ENCODE peak calls at places on chromosomes 3 and 15, in four cellular contexts. N is ovary, X is sigmoid colon, S is transverse colon. B is an unnamed sample. For H3K27me3, the result is how much of the 10 kb centered on the place peaks cover.

GRCh38 chr15:71588746-71589145 is 221.6 kb upstream of the NR2E3 start:
- DNase-seq in N (no peak), X (no peak), S (no peak), B (no peak)

GRCh38 chr15:72098076-72098475 is 19.9 kb downstream of the MYO9A start:
- DNase-seq in N (no peak), X (no peak), S (no peak), B (no peak)

GRCh38 chr15:38320181-38320580 is 67.5 kb downstream of the SPRED1 start:
- DNase-seq in N (no peak), X (no peak), S (no peak), B (no peak)

GRCh38 chr3:194930439-194931204 is 244.9 kb downstream of the FAM43A start:
- DNase-seq in N (peak), X (no peak), S (no peak), B (no peak)

GRCh38 chr3:151282921-151283320 is 4.6 kb upstream of the P2RY14 start:
- DNase-seq in N (no peak), X (no peak), S (no peak), B (no peak)

GRCh38 chr15:92645051-92645631 is 10.4 kb downstream of the FAM174B start:
- DNase-seq in N (no peak), X (no peak), S (no peak), B (peak)

GRCh38 chr15:86199467-86200145 is 119.9 kb downstream of the AGBL1 start:
- DNase-seq in N (no peak), X (no peak), S (no peak), B (no peak)

GRCh38 chr3:187931111-187931510 is 185.8 kb upstream of the BCL6 start:
- DNase-seq in N (no peak), X (no peak), S (no peak), B (no peak)

GRCh38 chr3:51949121-51949520 is 6.1 kb upstream of the GPR62 start:
- DNase-seq in N (peak), X (no peak), S (no peak), B (no peak)

GRCh38 chr15:37880009-37880834 is 54.2 kb upstream of the TMCO5A start:
- DNase-seq in N (no peak), X (no peak), S (no peak), B (no peak)

GRCh38 chr15:95676500-95676899 is 654.0 kb upstream of the NR2F2 start:
- DNase-seq in N (no peak), X (no peak), S (no peak), B (no peak)

GRCh38 chr3:148643389-148643840 is 54.3 kb upstream of the AGTR1 start:
- DNase-seq in N (no peak), X (no peak), S (no peak), B (no peak)

GRCh38 chr15:92733934-92734521 is 78.5 kb upstream of the FAM174B start:
- DNase-seq in N (peak), X (no peak), S (no peak), B (no peak)

GRCh38 chr3:187811580-187812250 is 66.4 kb upstream of the BCL6 start:
- DNase-seq in N (no peak), X (no peak), S (no peak), B (no peak)

GRCh38 chr3:43426388-43426787 is 140.0 kb downstream of the SNRK start:
- DNase-seq in N (no peak), X (no peak), S (no peak), B (no peak)

GRCh38 chr3:15279671-15280402 is 52.5 kb downstream of the SH3BP5 start:
- DNase-seq in N (no peak), X (no peak), S (no peak), B (no peak)

GRCh38 chr3:185420762-185421161 is 57.8 kb downstream of the MAP3K13 start:
- DNase-seq in N (no peak), X (no peak), S (peak), B (peak)

GRCh38 chr15:25731411-25731810 is 131.7 kb downstream of the ATP10A start:
- DNase-seq in N (no peak), X (no peak), S (no peak), B (no peak)

GRCh38 chr3:173371848-173372487 is 25.6 kb upstream of the NLGN1 start:
- DNase-seq in N (no peak), X (no peak), S (no peak), B (no peak)

GRCh38 chr15:32683906-32684584 is 33.8 kb upstream of the GREM1 start:
- DNase-seq in N (no peak), X (no peak), S (no peak), B (no peak)

GRCh38 chr3:194407423-194407822 is 8.4 kb upstream of the GP5 start:
- DNase-seq in N (no peak), X (no peak), S (no peak), B (peak)

GRCh38 chr3:42247576-42248027 is 18.4 kb downstream of the CCK start:
- DNase-seq in N (no peak), X (no peak), S (peak), B (peak)

GRCh38 chr3:54831091-54831490 is 96.8 kb downstream of the LRTM1 start:
- DNase-seq in N (no peak), X (no peak), S (no peak), B (no peak)

GRCh38 chr3:113867506-113867905 is 28.9 kb downstream of the GRAMD1C start:
- DNase-seq in N (no peak), X (no peak), S (no peak), B (no peak)

GRCh38 chr3:55882006-55882405 is 394.9 kb upstream of the WNT5A start:
- DNase-seq in N (no peak), X (no peak), S (no peak), B (no peak)

GRCh38 chr15:26970712-26971210 is at the start of gene GABRG3:
- DNase-seq in N (no peak), X (no peak), S (no peak), B (no peak)

GRCh38 chr3:148309390-148310035 is 388.2 kb upstream of the AGTR1 start:
- DNase-seq in N (no peak), X (no peak), S (peak), B (no peak)

GRCh38 chr15:74055804-74056203 is 26.5 kb downstream of the GOLGA6A start:
- DNase-seq in N (no peak), X (no peak), S (no peak), B (no peak)

GRCh38 chr15:56383011-56383410 is 17.8 kb downstream of the TEX9 start:
- DNase-seq in N (no peak), X (no peak), S (no peak), B (no peak)

GRCh38 chr3:66165679-66166078 is 55.1 kb upstream of the SLC25A26 start:
- DNase-seq in N (no peak), X (no peak), S (no peak), B (no peak)

GRCh38 chr15:63041982-63042878 is at the start of gene TPM1:
- DNase-seq in N (peak), X (peak), S (peak), B (peak)

GRCh38 chr3:183576487-183577107 is 21.1 kb upstream of the KLHL6 start:
- DNase-seq in N (peak), X (peak), S (no peak), B (no peak)

GRCh38 chr15:58486564-58486963 is 54.8 kb downstream of the LIPC start:
- DNase-seq in N (no peak), X (no peak), S (no peak), B (no peak)
- TF ChIP-seq EP300 in N (no peak), X (no peak), S (no peak), B (no peak)

GRCh38 chr3:137294839-137295238 is 337.1 kb downstream of the IL20RB start:
- DNase-seq in N (no peak), X (no peak), S (no peak), B (no peak)
- H3K27me3 ChIP-seq in N (under half), X (under half), S (under half), B (under half)

GRCh38 chr3:177447938-177448337 is 250.7 kb upstream of the TBL1XR1 start:
- DNase-seq in N (no peak), X (peak), S (peak), B (peak)

GRCh38 chr3:177451277-177451880 is 254.1 kb upstream of the TBL1XR1 start:
- DNase-seq in N (no peak), X (no peak), S (no peak), B (no peak)

GRCh38 chr3:177451940-177452484 is 254.7 kb upstream of the TBL1XR1 start:
- DNase-seq in N (no peak), X (no peak), S (no peak), B (no peak)

GRCh38 chr3:177446160-177446559 is 248.9 kb upstream of the TBL1XR1 start:
- DNase-seq in N (no peak), X (no peak), S (peak), B (no peak)

DNA sequence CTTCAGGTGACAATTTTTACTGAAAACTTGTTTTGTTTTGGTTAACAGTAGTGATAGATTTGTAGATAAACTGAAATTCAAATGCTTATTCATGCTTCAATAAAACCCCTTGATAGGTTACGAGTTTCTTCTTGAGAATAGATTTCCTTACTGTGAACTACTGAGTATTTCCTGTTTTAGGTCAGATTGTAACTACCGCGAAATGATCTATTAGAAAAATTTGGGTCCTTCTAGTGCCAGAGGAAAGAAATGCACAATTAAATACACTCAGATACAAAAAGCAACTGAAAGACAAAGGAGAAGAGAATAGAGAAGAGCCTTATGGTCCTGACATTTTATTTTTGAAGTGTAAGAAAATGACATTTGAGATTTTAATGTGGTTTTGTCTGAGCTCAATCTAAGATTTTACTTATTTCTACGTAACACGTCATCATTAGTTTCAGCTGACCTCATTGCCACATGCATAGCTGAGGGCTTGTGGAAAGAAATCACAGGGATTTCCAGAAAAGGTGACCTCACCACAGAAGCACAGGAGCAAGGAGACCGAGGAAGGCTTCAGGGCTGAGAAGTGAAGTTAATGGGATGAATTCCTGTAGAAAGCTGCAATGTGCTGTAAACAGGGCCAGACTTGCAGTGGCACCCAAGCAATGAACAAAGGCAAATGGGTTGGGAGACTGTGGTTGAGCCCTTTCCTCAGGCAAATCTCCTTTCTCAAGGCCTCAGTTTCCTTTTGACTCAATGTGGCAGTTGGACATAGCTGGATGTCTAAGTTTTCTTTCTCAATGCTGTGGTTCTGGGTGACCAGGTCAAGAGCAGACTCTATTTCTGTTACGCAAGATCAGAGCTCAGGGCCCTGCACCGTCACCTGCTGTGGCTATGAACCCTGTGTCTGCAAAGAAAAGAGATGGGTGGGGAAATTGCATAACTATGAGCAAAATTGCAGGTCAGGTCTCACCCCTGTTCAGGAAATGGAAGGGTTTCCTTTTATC is 252.0 kb upstream of the TBL1XR1 start:
- DNase-seq in N (no peak), X (no peak), S (no peak), B (no peak)
- TF ChIP-seq CTCF in N (no peak), X (no peak), S (no peak), B (no peak)

GRCh38 chr3:129560931-129561594 is 18.1 kb downstream of the H1-8 start:
- DNase-seq in N (peak), X (peak), S (peak), B (peak)
- TF ChIP-seq EP300 in N (no peak), X (no peak), S (no peak), B (no peak)

GRCh38 chr3:138936763-138937689 is 9.9 kb downstream of the FOXL2 start:
- DNase-seq in N (peak), X (no peak), S (no peak), B (no peak)
- H3K27me3 ChIP-seq in N (under half), X (half or more), S (half or more), B (half or more)